ENCODE peak calls at places on chromosomes 1 and 21, in six cellular contexts. F is GM06990, X is GM12878, V is mammary epithelial cell, H is ovary, B is hepatocyte. N is an unnamed sample. For H3K27me3, the result is how much of the 10 kb centered on the place peaks cover.

GRCh38 chr1:156270314-156270713 is 12.3 kb downstream of the SMG5 start:
- DNase-seq in B (no peak), X (no peak), F (no peak), H (no peak), V (no peak), N (no peak)

GRCh38 chr1:76891931-76892330 is 24.7 kb downstream of the ST6GALNAC5 start:
- DNase-seq in X (no peak), H (no peak), V (no peak), B (no peak), F (no peak), N (no peak)

GRCh38 chr1:34590211-34590623 is 164.6 kb upstream of the GJB5 start:
- DNase-seq in F (no peak), V (peak), B (peak), X (peak), H (no peak), N (peak)

GRCh38 chr1:72186733-72187307 is 95.5 kb downstream of the NEGR1 start:
- DNase-seq in V (peak), H (no peak), B (peak), F (no peak), X (no peak), N (peak)

GRCh38 chr1:160315359-160315758 is 27.7 kb downstream of the COPA start:
- DNase-seq in B (no peak), F (no peak), X (no peak), H (no peak), V (no peak), N (no peak)

GRCh38 chr1:109621402-109622101 is 1.9 kb downstream of the AMPD2 start:
- DNase-seq in H (no peak), X (no peak), V (no peak), F (no peak), B (no peak), N (no peak)

GRCh38 chr1:15834406-15835204 is 12.9 kb upstream of the SPEN start:
- DNase-seq in F (peak), X (peak), H (peak), B (peak), V (peak), N (peak)

GRCh38 chr1:153094426-153094825 is at the start of gene SPRR2E:
- DNase-seq in H (no peak), F (no peak), B (no peak), V (no peak), X (no peak), N (no peak)

GRCh38 chr1:234295039-234295438 is 78.2 kb upstream of the COA6 start:
- DNase-seq in B (no peak), X (no peak), F (no peak), H (no peak), V (no peak), N (no peak)

GRCh38 chr1:159914252-159915018 is 10.9 kb downstream of the TAGLN2 start:
- DNase-seq in X (no peak), F (no peak), V (no peak), H (no peak), B (no peak), N (peak)

GRCh38 chr1:226974544-226975258 is 34.6 kb downstream of the COQ8A start:
- DNase-seq in V (no peak), F (no peak), H (peak), B (peak), X (no peak), N (no peak)

GRCh38 chr1:35656148-35656862 is 15.0 kb upstream of the PSMB2 start:
- DNase-seq in F (no peak), V (no peak), H (no peak), X (no peak), B (no peak), N (peak)

GRCh38 chr1:19616489-19616888 is 27.6 kb upstream of the NBL1 start:
- DNase-seq in H (no peak), V (peak), F (no peak), B (no peak), X (no peak), N (peak)

GRCh38 chr1:150974580-150975478 is at the start of gene CERS2:
- DNase-seq in V (peak), B (peak), H (peak), X (no peak), F (peak), N (peak)

GRCh38 chr21:27837933-27838332 is 871.0 kb upstream of the ADAMTS5 start:
- DNase-seq in F (no peak), V (no peak), X (no peak), H (no peak), B (no peak), N (no peak)

GRCh38 chr1:153945795-153946621 is 510 bp downstream of the DENND4B start:
- DNase-seq in F (peak), V (peak), B (peak), X (peak), H (peak), N (peak)

GRCh38 chr1:182389619-182390047 is 2.0 kb downstream of the GLUL start:
- DNase-seq in X (no peak), V (peak), F (no peak), H (no peak), B (no peak), N (no peak)

GRCh38 chr21:16588433-16588860 is 858.7 kb downstream of the USP25 start:
- DNase-seq in H (peak), X (no peak), F (no peak), V (peak), B (peak), N (peak)

GRCh38 chr1:179012033-179012432 is 13.7 kb upstream of the FAM20B start:
- DNase-seq in F (no peak), B (no peak), V (no peak), X (no peak), H (no peak), N (no peak)

GRCh38 chr1:215911406-215911968 is 344.4 kb downstream of the KCTD3 start:
- DNase-seq in B (no peak), X (no peak), V (no peak), F (no peak), H (no peak), N (no peak)

GRCh38 chr1:99441234-99442095 is 177.2 kb downstream of the PLPPR4 start:
- DNase-seq in V (peak), H (no peak), F (no peak), B (peak), X (no peak), N (peak)

GRCh38 chr1:150507912-150508864 is at the start of gene ECM1:
- DNase-seq in H (no peak), B (peak), V (peak), X (no peak), F (no peak), N (peak)

GRCh38 chr1:209607102-209607794 is 23.7 kb downstream of the CAMK1G start:
- DNase-seq in H (no peak), X (peak), B (peak), F (peak), V (peak), N (peak)

GRCh38 chr1:109531205-109531779 is 8.4 kb upstream of the GPR61 start:
- DNase-seq in V (no peak), F (no peak), X (no peak), H (no peak), B (no peak), N (no peak)

GRCh38 chr1:45892068-45892785 is 88.8 kb downstream of the MAST2 start:
- DNase-seq in B (peak), H (no peak), X (no peak), V (peak), F (no peak), N (peak)

GRCh38 chr21:33059319-33059894 is 10.5 kb upstream of the OLIG1 start:
- DNase-seq in F (no peak), B (peak), H (no peak), V (no peak), X (no peak), N (peak)

GRCh38 chr1:170318141-170318540 is 172.4 kb downstream of the NTMT2 start:
- DNase-seq in X (no peak), B (no peak), H (no peak), F (no peak), V (no peak), N (no peak)

GRCh38 chr1:27607239-27607804 is 3.4 kb upstream of the AHDC1 start:
- DNase-seq in B (peak), F (no peak), V (no peak), H (no peak), X (no peak), N (no peak)

GRCh38 chr1:9242338-9242969 is 7.9 kb downstream of the H6PD start:
- DNase-seq in H (peak), V (no peak), F (no peak), B (peak), X (no peak), N (no peak)

GRCh38 chr1:156676820-156677615 is at the start of gene NES:
- DNase-seq in F (no peak), B (peak), H (no peak), X (no peak), V (no peak), N (no peak)

GRCh38 chr1:111221276-111221632 is 6.3 kb upstream of the CHI3L2 start:
- DNase-seq in B (no peak), X (no peak), H (no peak), V (no peak), F (no peak), N (no peak)

GRCh38 chr1:18686540-18686939 is 55.9 kb downstream of the PAX7 start:
- DNase-seq in B (no peak), V (no peak), F (no peak), X (no peak), H (no peak), N (no peak)

GRCh38 chr1:230286890-230287269 is 139.3 kb downstream of the PGBD5 start:
- DNase-seq in V (no peak), F (no peak), H (no peak), X (no peak), B (no peak), N (no peak)

GRCh38 chr1:11913291-11913690 is 12.9 kb downstream of the KIAA2013 start:
- DNase-seq in F (no peak), B (no peak), X (no peak), H (no peak), V (no peak), N (no peak)

GRCh38 chr1:173269490-173270230 is 62.5 kb upstream of the TNFSF4 start:
- DNase-seq in F (no peak), X (no peak), H (no peak), B (no peak), V (peak), N (peak)

DNA sequence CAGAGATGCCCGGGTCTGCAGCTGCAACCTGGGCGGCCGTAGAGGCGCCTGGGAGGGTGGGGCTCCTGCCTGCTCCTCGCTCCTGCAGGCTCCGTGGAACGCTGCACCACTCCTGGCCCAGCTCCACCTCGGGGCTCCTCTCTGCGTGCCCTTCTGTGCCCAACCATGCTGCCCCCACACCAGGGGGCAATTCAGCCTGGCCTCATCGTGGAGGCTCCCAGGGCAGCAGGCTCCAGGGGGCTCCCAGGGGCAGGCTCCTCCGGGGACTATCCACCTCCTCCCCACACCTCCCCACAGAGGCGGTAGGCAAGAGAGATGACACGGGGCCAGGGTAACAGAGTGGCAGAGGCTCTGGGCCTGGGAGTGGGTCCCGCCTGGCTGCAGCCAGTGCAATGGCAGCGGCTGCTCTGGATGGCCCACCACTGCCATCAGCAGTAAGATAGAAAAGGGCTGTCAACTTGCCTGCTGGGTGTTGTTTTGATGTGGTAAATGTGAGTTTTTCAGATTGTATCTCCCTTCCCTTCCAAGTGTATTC is 22.4 kb upstream of the LRRC8C start:
- DNase-seq in B (no peak), H (no peak), X (no peak), F (no peak), V (no peak), N (no peak)
- H3K4me3 ChIP-seq in B (no peak), H (no peak), X (no peak), F (no peak), V (no peak), N (no peak)

GRCh38 chr1:175338447-175339135 is 146.0 kb upstream of the KIAA0040 start:
- DNase-seq in H (no peak), F (no peak), X (no peak), B (peak), V (no peak), N (peak)
- TF ChIP-seq CTCF in H (no peak), F (peak), X (peak), B (peak), V (peak), N (peak)

GRCh38 chr1:206554833-206555472 is 47.6 kb downstream of the RASSF5 start:
- DNase-seq in V (no peak), H (no peak), F (no peak), X (no peak), B (no peak), N (no peak)
- H3K27me3 ChIP-seq in V (under half), H (under half), F (under half), X (under half), B (under half), N (under half)

GRCh38 chr1:52601519-52601918 is 652 bp upstream of the GPX7 start:
- DNase-seq in V (no peak), H (no peak), F (no peak), X (no peak), B (no peak), N (no peak)

GRCh38 chr1:52603301-52603675 is 1.1 kb downstream of the GPX7 start:
- DNase-seq in H (peak), B (no peak), F (no peak), V (no peak), X (no peak), N (no peak)

GRCh38 chr1:52603680-52604501 is 1.7 kb downstream of the GPX7 start:
- DNase-seq in F (no peak), H (no peak), B (peak), X (no peak), V (peak), N (peak)

GRCh38 chr1:52601976-52602327 is 219 bp upstream of the GPX7 start:
- DNase-seq in H (no peak), F (no peak), B (no peak), V (no peak), X (no peak), N (no peak)

DNA sequence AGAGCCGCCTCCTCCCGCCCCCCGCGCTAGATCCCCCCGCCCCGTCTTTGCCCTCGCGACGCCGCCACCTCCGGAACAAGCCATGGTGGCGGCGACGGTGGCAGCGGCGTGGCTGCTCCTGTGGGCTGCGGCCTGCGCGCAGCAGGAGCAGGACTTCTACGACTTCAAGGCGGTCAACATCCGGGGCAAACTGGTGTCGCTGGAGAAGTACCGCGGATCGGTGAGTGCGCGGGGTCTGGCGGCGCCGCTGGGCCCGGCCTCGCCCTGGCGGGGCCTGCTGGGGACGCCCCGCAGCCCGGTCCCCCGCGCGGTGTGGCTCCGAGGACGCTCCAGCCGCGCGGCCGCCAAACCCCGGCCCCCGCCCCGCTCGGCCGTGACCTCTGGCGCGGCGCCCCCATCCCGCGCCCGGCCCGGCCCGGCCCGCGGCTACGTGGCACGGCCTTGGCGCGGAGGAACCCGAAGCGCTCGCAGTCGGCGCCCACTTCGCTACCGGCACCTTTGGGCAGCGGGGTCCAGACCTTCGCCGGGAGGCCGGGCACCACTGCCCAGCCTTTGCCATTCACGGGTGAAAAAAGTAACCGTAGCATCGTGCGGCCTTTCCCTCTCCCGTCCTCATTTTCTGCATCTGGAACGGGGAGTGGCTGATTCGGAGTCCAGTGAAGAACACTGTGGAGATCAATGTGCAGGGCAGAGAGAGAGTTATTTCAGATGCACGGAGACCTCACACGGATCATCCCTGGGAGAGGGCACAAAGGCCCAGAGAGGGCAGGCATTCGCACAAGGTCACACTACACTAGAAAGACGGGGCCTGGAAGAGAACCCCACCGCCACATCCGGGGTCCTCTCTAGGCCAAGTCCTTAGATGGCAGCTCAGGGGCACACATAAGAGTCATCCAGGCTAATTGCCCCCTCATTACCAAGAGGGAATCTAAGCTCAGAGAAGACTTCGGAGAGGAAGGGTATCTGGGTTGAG is at the start of gene GPX7:
- DNase-seq in X (no peak), H (peak), F (peak), V (no peak), B (peak), N (no peak)
- H3K4me3 ChIP-seq in X (peak), H (peak), F (peak), V (peak), B (peak), N (peak)

GRCh38 chr1:94579876-94580294 is 38.3 kb upstream of the F3 start:
- DNase-seq in X (no peak), F (no peak), B (peak), H (no peak), V (peak), N (peak)
- TF ChIP-seq CTCF in X (no peak), F (no peak), B (no peak), H (no peak), V (no peak), N (no peak)

DNA sequence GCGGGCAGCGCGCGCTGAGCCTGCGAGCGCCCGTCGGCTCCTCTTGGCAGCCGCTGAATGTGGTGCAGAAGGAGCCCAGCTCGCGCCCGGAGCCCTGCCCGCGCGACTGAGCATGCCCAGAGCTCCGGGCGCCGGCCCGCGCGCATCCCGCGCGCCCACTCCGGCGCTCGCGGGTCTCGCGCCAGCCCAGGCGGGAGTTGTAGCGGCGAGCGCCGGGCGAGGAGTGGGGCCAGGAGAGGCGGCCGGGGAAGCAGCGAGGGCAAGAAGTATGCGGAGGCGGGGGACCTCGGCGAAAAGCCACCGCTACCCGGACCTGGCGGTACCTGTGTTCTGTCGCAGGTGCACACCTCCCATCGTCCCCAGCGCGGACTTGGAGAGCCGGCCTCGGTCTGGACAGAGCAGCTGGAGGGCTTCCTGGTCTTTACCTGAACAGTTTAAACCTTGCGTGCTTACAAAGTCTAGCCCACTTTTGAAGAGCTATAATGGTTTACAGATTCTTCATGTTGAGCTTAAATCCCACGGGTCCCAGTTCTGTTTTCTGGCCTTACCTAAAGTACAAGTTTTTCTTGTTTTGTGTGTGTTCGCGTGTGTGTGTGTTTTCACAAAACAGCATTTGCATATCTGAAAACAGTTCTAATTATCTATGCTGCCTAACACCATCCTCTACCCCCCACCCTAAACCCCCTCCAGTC is at the start of gene DDAH1:
- DNase-seq in F (peak), B (peak), V (peak), H (peak), X (no peak), N (no peak)
- H3K27me3 ChIP-seq in F (under half), B (under half), V (under half), H (under half), X (under half), N (under half)

GRCh38 chr1:13759072-13759471 is 59.1 kb downstream of the PRDM2 start:
- DNase-seq in H (no peak), X (no peak), B (peak), F (no peak), V (peak), N (peak)
- H3K4me3 ChIP-seq in H (no peak), X (no peak), B (no peak), F (no peak), V (peak), N (no peak)